ENCODE peak calls at places on chromosomes 4 and X, in six cellular contexts. O is activated naive CD4-positive, alpha-beta T cell treated with anti-CD3 and anti-CD28 coated beads for 36 hours; Y is transverse colon; Q is activated T-helper 1 cell treated with anti-CD3 and anti-CD28 coated beads, Interleukin-2, amount 50 U/mL, for 16 hours; K is heart left ventricle; F is midbrain. P is an unnamed sample.

GRCh38 chrX:29044802-29045201 is 457.6 kb downstream of the IL1RAPL1 start:
- DNase-seq in O (no peak), Y (no peak), Q (no peak), K (no peak), F (no peak), P (no peak)

GRCh38 chr4:48352793-48353192 is 11.5 kb downstream of the SLAIN2 start:
- DNase-seq in O (no peak), Y (no peak), Q (no peak), K (no peak), F (no peak), P (no peak)

GRCh38 chrX:40912576-40912975 is 172.7 kb upstream of the USP9X start:
- DNase-seq in O (no peak), Y (no peak), Q (no peak), K (no peak), F (no peak), P (peak; percentile 97)

GRCh38 chr4:128517739-128518510 is 230.3 kb upstream of the PGRMC2 start:
- DNase-seq in O (peak; percentile 8), Y (peak; percentile 14), Q (no peak), K (peak; percentile 46), F (no peak), P (no peak)

GRCh38 chr4:78519962-78520361 is 31.6 kb upstream of the ANXA3 start:
- DNase-seq in O (no peak), Y (no peak), Q (no peak), K (no peak), F (no peak), P (no peak)

GRCh38 chr4:158809611-158810486 is 41.0 kb downstream of the FNIP2 start:
- DNase-seq in O (peak; percentile 18), Y (peak; percentile 43), Q (no peak), K (no peak), F (peak; percentile 17), P (peak; percentile 5)

GRCh38 chr4:113496698-113497097 is 264.8 kb downstream of the CAMK2D start:
- DNase-seq in O (no peak), Y (no peak), Q (no peak), K (no peak), F (no peak), P (no peak)

GRCh38 chrX:71103110-71103983 is 3.2 kb downstream of the CXorf65 start:
- DNase-seq in O (peak; percentile 78), Y (peak; percentile 53), Q (no peak), K (no peak), F (no peak), P (peak; percentile 91)

GRCh38 chr4:149595500-149595899 is 220.1 kb downstream of the IQCM start:
- DNase-seq in O (no peak), Y (no peak), Q (no peak), K (no peak), F (no peak), P (no peak)

GRCh38 chrX:40175416-40176255 is 77.9 kb upstream of the BCOR start:
- DNase-seq in O (peak; percentile 72), Y (peak; percentile 80), Q (peak; percentile 53), K (peak; percentile 82), F (peak; percentile 34), P (peak; percentile 71)

GRCh38 chrX:53715336-53715924 is 28.9 kb upstream of the HUWE1 start:
- DNase-seq in O (no peak), Y (no peak), Q (no peak), K (no peak), F (no peak), P (no peak)

GRCh38 chr4:107721436-107722090 is 1.5 kb upstream of the PAPSS1 start:
- DNase-seq in O (peak; percentile 55), Y (peak; percentile 57), Q (peak; percentile 30), K (no peak), F (no peak), P (no peak)

GRCh38 chrX:37590047-37590446 is 18.6 kb downstream of the LANCL3 start:
- DNase-seq in O (no peak), Y (no peak), Q (no peak), K (no peak), F (no peak), P (no peak)

GRCh38 chrX:105972690-105973386 is 65.7 kb downstream of the SERPINA7 start:
- DNase-seq in O (no peak), Y (peak; percentile 10), Q (no peak), K (no peak), F (no peak), P (no peak)

GRCh38 chrX:38796926-38797325 is 4.3 kb upstream of the MID1IP1 start:
- DNase-seq in O (no peak), Y (no peak), Q (no peak), K (no peak), F (no peak), P (no peak)

GRCh38 chr4:7417639-7418038 is 17.1 kb downstream of the PSAPL1 start:
- DNase-seq in O (no peak), Y (peak; percentile 1), Q (no peak), K (peak; percentile 3), F (no peak), P (no peak)

GRCh38 chr4:7827566-7827965 is 112.1 kb downstream of the AFAP1 start:
- DNase-seq in O (no peak), Y (no peak), Q (no peak), K (no peak), F (no peak), P (no peak)

GRCh38 chrX:102651968-102652744 is 873 bp downstream of the GPRASP1 start:
- DNase-seq in O (peak; percentile 70), Y (peak; percentile 27), Q (peak; percentile 29), K (peak; percentile 37), F (peak; percentile 39), P (no peak)

GRCh38 chrX:44155126-44155525 is 181.9 kb upstream of the NDP start:
- DNase-seq in O (no peak), Y (no peak), Q (no peak), K (no peak), F (no peak), P (peak; percentile 26)